ENCODE peak calls at places on chromosomes 4 and X, in six cellular contexts. U is neuronal stem cell, Q is H1, Y is IMR-90, R is H9, V is trophoblast cell. K is an unnamed sample.

GRCh38 chr4:3304831-3305609 is 12.2 kb downstream of the RGS12 start:
- DNase-seq in Q (no peak), Y (peak; percentile 52), R (peak; percentile 21), U (no peak), V (no peak), K (no peak)

GRCh38 chr4:148893095-148893494 is 450.9 kb upstream of the NR3C2 start:
- DNase-seq in R (no peak), U (no peak), V (no peak), Q (no peak), Y (no peak), K (no peak)

GRCh38 chrX:45007598-45007997 is 134.6 kb downstream of the KDM6A start:
- DNase-seq in Q (no peak), V (no peak), U (no peak), R (no peak), Y (no peak), K (no peak)

GRCh38 chrX:54909941-54910340 is 10.7 kb upstream of the TRO start:
- DNase-seq in R (no peak), Q (no peak), U (no peak), Y (no peak), V (no peak), K (no peak)

GRCh38 chr4:7727727-7728126 is 211.9 kb downstream of the AFAP1 start:
- DNase-seq in Y (no peak), U (no peak), V (no peak), R (no peak), Q (no peak), K (no peak)

GRCh38 chr4:138310991-138311390 is 68.8 kb upstream of the SLC7A11 start:
- DNase-seq in Q (no peak), V (no peak), Y (peak; percentile 62), R (no peak), U (no peak), K (peak; percentile 30)

GRCh38 chrX:119990409-119990994 is 47.0 kb upstream of the NKAP start:
- DNase-seq in U (no peak), V (no peak), Y (no peak), R (peak; percentile 37), Q (peak; percentile 49), K (no peak)

GRCh38 chr4:150078996-150079581 is 844 bp downstream of the DCLK2 start:
- DNase-seq in Y (peak; percentile 40), V (peak; percentile 20), Q (peak; percentile 73), R (peak; percentile 61), U (peak; percentile 31), K (peak; percentile 70)

GRCh38 chr4:2340272-2341061 is 78.0 kb downstream of the ZFYVE28 start:
- DNase-seq in U (no peak), R (peak; percentile 27), Y (no peak), Q (no peak), V (no peak), K (no peak)

GRCh38 chrX:21479695-21480280 is 105.6 kb downstream of the CNKSR2 start:
- DNase-seq in Y (peak; percentile 54), V (peak; percentile 3), R (no peak), U (peak; percentile 2), Q (no peak), K (peak; percentile 55)

GRCh38 chr4:61924131-61924530 is 724.0 kb downstream of the ADGRL3 start:
- DNase-seq in R (no peak), Q (no peak), U (no peak), Y (no peak), V (no peak), K (no peak)

GRCh38 chr4:139635966-139636365 is 29.7 kb upstream of the MGST2 start:
- DNase-seq in V (no peak), U (no peak), R (no peak), Y (no peak), Q (no peak), K (no peak)

GRCh38 chrX:45747905-45748304 is 547.2 kb upstream of the DIPK2B start:
- DNase-seq in U (no peak), Q (no peak), Y (no peak), V (no peak), R (no peak), K (no peak)

GRCh38 chrX:1453390-1453783 is 678 bp upstream of the ASMTL start:
- DNase-seq in Q (no peak), V (no peak), R (no peak), U (no peak), Y (no peak), K (no peak)

GRCh38 chr4:46329118-46329976 is 60.6 kb downstream of the GABRA2 start:
- DNase-seq in U (peak; percentile 45), R (peak; percentile 46), Y (peak; percentile 61), Q (peak; percentile 47), V (no peak), K (peak; percentile 77)

GRCh38 chr4:82739292-82740190 is 59.1 kb downstream of the SCD5 start:
- DNase-seq in Y (peak; percentile 40), Q (peak; percentile 97), V (peak; percentile 87), R (peak; percentile 90), U (peak; percentile 53), K (peak; percentile 64)

DNA sequence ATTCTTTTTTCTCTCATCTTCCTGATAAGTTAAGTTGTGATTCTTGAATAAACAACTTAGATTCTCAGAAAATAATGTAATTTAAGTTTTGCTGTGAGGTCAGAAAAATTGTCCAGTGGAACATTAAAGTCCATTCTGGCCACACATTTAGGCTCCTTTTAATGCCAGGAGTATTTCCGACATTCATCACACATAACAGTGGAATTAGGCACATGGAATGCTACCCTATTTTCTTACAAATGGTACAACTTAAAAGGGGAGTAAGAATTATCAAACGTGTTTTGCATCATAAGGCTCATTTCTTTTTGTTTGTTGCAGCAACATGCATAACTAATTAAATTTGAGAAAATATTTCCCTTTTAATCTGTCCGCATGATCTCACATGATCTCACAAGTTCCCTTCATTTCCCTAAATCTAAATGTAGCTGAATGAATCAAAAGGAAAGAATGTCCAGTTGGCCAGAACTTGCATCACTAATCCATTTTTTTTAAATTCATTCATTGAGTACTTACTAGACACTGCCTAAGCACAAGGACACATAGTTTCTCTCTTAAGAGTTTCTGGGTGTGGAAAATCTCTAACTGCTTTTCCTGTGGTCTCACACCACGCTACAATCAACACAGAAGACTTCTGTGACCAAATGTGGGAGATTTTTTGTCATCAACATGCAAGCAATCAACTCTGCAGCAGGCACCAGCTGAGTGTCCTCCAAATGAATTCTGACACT is 22.0 kb downstream of the SPARCL1 start:
- DNase-seq in V (peak; percentile 33), U (no peak), Y (peak; percentile 85), Q (no peak), R (no peak), K (peak; percentile 74)
- H2BK120ac ChIP-seq in V (no peak overlapping the region), U (no peak overlapping the region), Y (peak overlapping the region; percentile 96), Q (no peak overlapping the region), R (no peak overlapping the region), K (no peak overlapping the region)

DNA sequence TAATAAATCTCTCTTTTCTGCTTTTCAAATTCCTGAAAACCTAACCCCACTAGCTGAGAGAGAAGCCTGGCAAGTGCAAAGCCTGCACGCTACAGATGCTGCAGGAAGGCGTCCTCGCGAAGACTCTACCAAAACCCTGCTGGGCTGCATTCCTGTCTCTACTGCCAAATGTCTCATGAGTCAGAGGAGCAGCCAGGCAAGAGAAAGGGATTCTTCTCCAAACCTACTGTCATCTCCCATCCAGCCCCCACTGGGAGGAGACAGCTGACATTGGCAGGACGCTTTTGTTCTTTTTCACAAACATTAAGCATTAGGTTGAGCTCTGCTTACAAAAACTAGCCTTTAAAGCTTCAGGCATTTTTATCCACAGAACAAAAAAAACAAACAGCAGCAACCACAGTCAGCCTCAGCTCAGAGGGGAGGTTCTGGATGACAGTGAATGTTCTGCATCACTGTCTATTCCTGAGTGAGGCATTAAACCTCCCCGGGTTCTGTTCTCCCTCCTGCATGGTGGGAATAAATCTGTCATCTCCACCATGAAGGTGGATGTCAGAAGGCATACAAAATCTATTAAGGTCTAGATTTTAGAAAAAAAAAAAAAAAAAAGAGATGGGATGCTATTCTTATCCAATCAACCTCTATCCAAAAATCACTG is 17.9 kb downstream of the CRMP1 start:
- DNase-seq in Y (peak; percentile 44), V (no peak), U (no peak), R (peak; percentile 71), Q (no peak), K (no peak)
- H3K79me1 ChIP-seq in Y (no peaks in the 10 kb centered on the region), V (no peaks in the 10 kb centered on the region), U (peaks cover 16% of the 10 kb centered on the region), R (peaks cover 24% of the 10 kb centered on the region), Q (peaks cover 43% of the 10 kb centered on the region), K (no peaks in the 10 kb centered on the region)

DNA sequence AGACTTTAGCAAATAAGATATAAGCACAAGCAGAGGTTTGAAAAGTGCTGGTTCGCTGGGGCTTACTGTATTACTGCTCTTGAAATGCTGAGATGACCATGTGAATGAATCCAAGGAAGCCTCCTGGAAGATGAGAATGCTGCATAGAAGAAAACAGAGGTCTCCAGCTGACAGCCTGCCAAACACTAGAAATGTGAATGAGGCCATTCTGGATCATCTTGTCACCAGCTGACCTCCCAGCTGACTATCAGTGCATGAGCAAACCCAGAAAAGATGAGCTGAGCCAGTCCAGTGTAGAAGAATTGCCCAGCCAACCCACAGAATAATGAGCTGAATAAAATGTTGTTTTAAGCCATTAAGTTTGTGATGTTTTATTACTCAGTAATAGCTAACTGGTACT is 49.1 kb upstream of the DYNLT3 start:
- DNase-seq in Y (peak; percentile 8), U (no peak), Q (no peak), V (no peak), R (no peak), K (no peak)
- H4K91ac ChIP-seq in Y (no peak overlapping the region), U (no peak overlapping the region), Q (no peak overlapping the region), V (no peak overlapping the region), R (no peak overlapping the region), K (no peak overlapping the region)

GRCh38 chrX:50596056-50596455 is 125.4 kb upstream of the DGKK start:
- DNase-seq in Q (no peak), V (peak; percentile 61), R (no peak), Y (no peak), U (no peak), K (no peak)

GRCh38 chrX:50594788-50595187 is 124.2 kb upstream of the DGKK start:
- DNase-seq in U (no peak), V (no peak), R (peak; percentile 76), Q (peak; percentile 55), Y (no peak), K (no peak)
- H2BK120ac ChIP-seq in U (no peak overlapping the region), V (no peak overlapping the region), R (no peak overlapping the region), Q (peak overlapping the region; percentile 82), Y (no peak overlapping the region), K (no peak overlapping the region)

GRCh38 chr4:5881340-5881739 is 11.5 kb downstream of the CRMP1 start:
- DNase-seq in U (no peak), Q (no peak), R (no peak), V (no peak), Y (peak; percentile 6), K (no peak)
- H3K79me1 ChIP-seq in U (peaks cover 13% of the 10 kb centered on the region), Q (peaks cover 42% of the 10 kb centered on the region), R (peaks cover 31% of the 10 kb centered on the region), V (no peaks in the 10 kb centered on the region), Y (no peaks in the 10 kb centered on the region), K (no peaks in the 10 kb centered on the region)

K was measured in mesenchymal stem cell.